ENCODE peak calls at places on chromosomes 3 and 15, in six cellular contexts. M is stromal cell of bone marrow, C is NCI-H2107, U is astrocyte of the spinal cord, J is GM10248, Q is T-helper 17 cell. W is an unnamed sample.
A peak's percentile ranks its signal among the peaks of the same experiment; 100 is the strongest.

GRCh38 chr3:18499256-18499655 is 74.1 kb upstream of the SATB1 start:
- DNase-seq in M (no peak), Q (no peak), C (no peak), U (no peak), J (no peak), W (peak; percentile 25)

GRCh38 chr15:93417156-93418077 is 328.4 kb upstream of the RGMA start:
- DNase-seq in Q (no peak), U (no peak), M (no peak), C (no peak), J (no peak), W (no peak)

GRCh38 chr3:46484911-46485696 is 12.7 kb upstream of the RTP3 start:
- DNase-seq in C (peak; percentile 19), Q (no peak), U (no peak), J (no peak), M (no peak), W (no peak)

GRCh38 chr3:29153811-29154210 is 127.1 kb upstream of the RBMS3 start:
- DNase-seq in C (no peak), Q (no peak), M (no peak), J (no peak), U (no peak), W (peak; percentile 32)

GRCh38 chr3:122973893-122974615 is 53.5 kb downstream of the SEMA5B start:
- DNase-seq in J (no peak), Q (no peak), M (no peak), C (no peak), U (no peak), W (no peak)

GRCh38 chr15:52124270-52124878 is 11.8 kb upstream of the BCL2L10 start:
- DNase-seq in Q (no peak), U (peak; percentile 41), J (no peak), M (no peak), C (no peak), W (no peak)

GRCh38 chr3:192038726-192039125 is 577.8 kb downstream of the PYDC2 start:
- DNase-seq in M (peak; percentile 8), U (peak; percentile 53), C (no peak), Q (no peak), J (no peak), W (no peak)

GRCh38 chr15:83046558-83047127 is 20.4 kb downstream of the BTBD1 start:
- DNase-seq in M (peak; percentile 74), C (no peak), J (no peak), U (peak; percentile 63), Q (no peak), W (no peak)

GRCh38 chr3:183038221-183038620 is 57.9 kb upstream of the DCUN1D1 start:
- DNase-seq in J (no peak), M (no peak), Q (no peak), U (no peak), C (no peak), W (no peak)

GRCh38 chr3:55615694-55616310 is 128.7 kb upstream of the WNT5A start:
- DNase-seq in U (no peak), M (no peak), C (no peak), J (no peak), Q (no peak), W (no peak)

GRCh38 chr3:142904639-142905441 is 16.0 kb upstream of the PCOLCE2 start:
- DNase-seq in C (no peak), Q (no peak), U (peak; percentile 34), J (peak; percentile 30), M (peak; percentile 33), W (peak; percentile 11)

GRCh38 chr3:58271901-58272501 is 34.0 kb upstream of the RPP14 start:
- DNase-seq in M (peak; percentile 83), U (peak; percentile 92), J (no peak), C (no peak), Q (no peak), W (no peak)

GRCh38 chr3:100042144-100042543 is 72.2 kb downstream of the FILIP1L start:
- DNase-seq in Q (no peak), J (no peak), U (peak; percentile 89), C (no peak), M (peak; percentile 50), W (no peak)

GRCh38 chr3:124250053-124250452 is 258.1 kb upstream of the ROPN1 start:
- DNase-seq in J (no peak), U (no peak), C (no peak), Q (no peak), M (no peak), W (no peak)

GRCh38 chr3:52053307-52054304 is 2.8 kb downstream of the DUSP7 start:
- DNase-seq in C (no peak), Q (peak; percentile 13), U (no peak), M (no peak), J (peak; percentile 65), W (peak; percentile 41)

GRCh38 chr3:12286927-12287726 is 1.7 kb upstream of the PPARG start:
- DNase-seq in Q (no peak), M (no peak), C (no peak), J (peak; percentile 25), U (no peak), W (no peak)

GRCh38 chr3:79473993-79474392 is 293.8 kb downstream of the ROBO1 start:
- DNase-seq in C (no peak), U (no peak), M (no peak), Q (no peak), J (no peak), W (no peak)

GRCh38 chr3:54858386-54858785 is 69.5 kb downstream of the LRTM1 start:
- DNase-seq in Q (no peak), M (no peak), C (no peak), J (no peak), U (no peak), W (no peak)

GRCh38 chr15:39957481-39957880 is 23.6 kb downstream of the EIF2AK4 start:
- DNase-seq in U (no peak), Q (no peak), J (no peak), M (no peak), C (no peak), W (no peak)

GRCh38 chr3:119751423-119751822 is 30.5 kb upstream of the NR1I2 start:
- DNase-seq in M (no peak), U (peak; percentile 15), J (no peak), Q (no peak), C (no peak), W (no peak)

GRCh38 chr3:22209578-22209977 is 458.6 kb upstream of the ZNF385D start:
- DNase-seq in U (no peak), Q (no peak), C (no peak), J (no peak), M (no peak), W (no peak)

GRCh38 chr3:131553495-131554247 is 50.9 kb upstream of the MRPL3 start:
- DNase-seq in M (no peak), C (no peak), U (no peak), Q (no peak), J (peak; percentile 29), W (peak; percentile 52)

GRCh38 chr3:33505027-33505426 is 64.8 kb upstream of the UBP1 start:
- DNase-seq in C (no peak), U (no peak), M (no peak), J (no peak), Q (no peak), W (no peak)

GRCh38 chr3:194174407-194174806 is 38.5 kb downstream of the HES1 start:
- DNase-seq in J (no peak), U (no peak), M (no peak), C (no peak), Q (no peak), W (no peak)

GRCh38 chr3:182485306-182485705 is 308.0 kb upstream of the ATP11B start:
- DNase-seq in J (no peak), C (no peak), U (no peak), M (no peak), Q (no peak), W (no peak)

GRCh38 chr15:95175914-95176658 is 944.7 kb downstream of the MCTP2 start:
- DNase-seq in M (no peak), J (no peak), C (no peak), U (no peak), Q (no peak), W (no peak)

GRCh38 chr3:72797773-72798543 is 50.3 kb downstream of the SHQ1 start:
- DNase-seq in U (peak; percentile 45), J (no peak), M (peak; percentile 52), C (no peak), Q (no peak), W (no peak)

GRCh38 chr3:29344986-29345385 is 64.1 kb downstream of the RBMS3 start:
- DNase-seq in C (no peak), M (no peak), Q (no peak), U (no peak), J (no peak), W (no peak)

GRCh38 chr3:492586-493296 is 296.2 kb downstream of the CHL1 start:
- DNase-seq in U (no peak), M (no peak), C (no peak), Q (no peak), J (no peak), W (no peak)

GRCh38 chr3:128489860-128490649 is 2.9 kb downstream of the GATA2 start:
- DNase-seq in M (no peak), Q (no peak), J (no peak), C (no peak), U (no peak), W (no peak)

GRCh38 chr3:125916376-125916978 is 52.5 kb upstream of the ROPN1B start:
- DNase-seq in C (peak; percentile 93), J (peak; percentile 92), Q (peak; percentile 99), U (peak; percentile 96), M (peak; percentile 82), W (peak; percentile 93)

GRCh38 chr15:90905306-90906180 is 2.4 kb downstream of the MAN2A2 start:
- DNase-seq in U (no peak), C (no peak), M (no peak), Q (no peak), J (no peak), W (no peak)

GRCh38 chr3:55742027-55742710 is 255.1 kb upstream of the WNT5A start:
- DNase-seq in U (no peak), J (no peak), C (no peak), M (no peak), Q (no peak), W (no peak)

GRCh38 chr3:144031938-144032337 is 60.3 kb downstream of the DIPK2A start:
- DNase-seq in U (peak; percentile 56), Q (no peak), C (no peak), J (no peak), M (peak; percentile 47), W (peak; percentile 13)

GRCh38 chr3:42656680-42657610 is 3.4 kb downstream of the ZBTB47 start:
- DNase-seq in Q (no peak), U (no peak), J (peak; percentile 14), M (no peak), C (no peak), W (no peak)

W was measured in GM06990.